ENCODE peak calls at places on chromosomes 2 and 18, in five cellular contexts. C, O, Z, F and B are unnamed samples.

GRCh38 chr2:58976374-58977055 is 735.4 kb upstream of the FANCL start:
- DNase-seq in C (no peak), O (no peak), Z (no peak), F (no peak), B (no peak)

GRCh38 chr18:26405190-26405781 is 143.1 kb downstream of the KCTD1 start:
- DNase-seq in C (peak; percentile 12), O (no peak), Z (peak; percentile 53), F (peak; percentile 4), B (peak; percentile 26)

GRCh38 chr18:74528913-74529312 is 5.4 kb upstream of the CNDP1 start:
- DNase-seq in C (no peak), O (no peak), Z (no peak), F (no peak), B (no peak)

GRCh38 chr18:48600046-48600745 is 61.4 kb downstream of the CTIF start:
- DNase-seq in C (no peak), O (no peak), Z (no peak), F (no peak), B (no peak)

GRCh38 chr2:10331702-10332401 is 29.1 kb downstream of the HPCAL1 start:
- DNase-seq in C (no peak), O (no peak), Z (no peak), F (peak; percentile 80), B (no peak)

GRCh38 chr2:165952600-165953210 is 871 bp downstream of the TTC21B start:
- DNase-seq in C (no peak), O (no peak), Z (peak; percentile 25), F (peak; percentile 18), B (peak; percentile 30)

GRCh38 chr18:59357928-59358327 is 1.1 kb downstream of the LMAN1 start:
- DNase-seq in C (peak; percentile 77), O (no peak), Z (peak; percentile 62), F (peak; percentile 8), B (peak; percentile 74)

GRCh38 chr2:40034198-40034597 is 255.1 kb upstream of the THUMPD2 start:
- DNase-seq in C (peak; percentile 89), O (no peak), Z (peak; percentile 45), F (no peak), B (peak; percentile 95)

GRCh38 chr18:61502472-61502871 is 169.2 kb downstream of the CDH20 start:
- DNase-seq in C (peak; percentile 57), O (peak; percentile 31), Z (peak; percentile 86), F (peak; percentile 36), B (peak; percentile 62)

GRCh38 chr2:6772366-6772710 is 93.4 kb downstream of the CMPK2 start:
- DNase-seq in C (peak; percentile 16), O (no peak), Z (no peak), F (no peak), B (no peak)

GRCh38 chr2:218744615-218745014 is 34.0 kb downstream of the TTLL4 start:
- DNase-seq in C (no peak), O (no peak), Z (no peak), F (no peak), B (no peak)

GRCh38 chr18:67508146-67508545 is 8.4 kb downstream of the DSEL start:
- DNase-seq in C (peak; percentile 42), O (no peak), Z (peak; percentile 63), F (no peak), B (no peak)

GRCh38 chr18:8706545-8706980 is 1.2 kb downstream of the MTCL1 start:
- DNase-seq in C (no peak), O (no peak), Z (no peak), F (peak; percentile 63), B (no peak)

GRCh38 chr2:100344433-100344832 is 22.1 kb upstream of the LONRF2 start:
- DNase-seq in C (no peak), O (no peak), Z (no peak), F (no peak), B (no peak)

GRCh38 chr2:64661770-64662169 is 8.1 kb upstream of the SERTAD2 start:
- DNase-seq in C (no peak), O (no peak), Z (no peak), F (peak; percentile 42), B (no peak)

GRCh38 chr18:55763298-55763697 is 175.3 kb upstream of the TCF4 start:
- DNase-seq in C (peak; percentile 27), O (no peak), Z (peak; percentile 52), F (no peak), B (peak; percentile 46)

DNA sequence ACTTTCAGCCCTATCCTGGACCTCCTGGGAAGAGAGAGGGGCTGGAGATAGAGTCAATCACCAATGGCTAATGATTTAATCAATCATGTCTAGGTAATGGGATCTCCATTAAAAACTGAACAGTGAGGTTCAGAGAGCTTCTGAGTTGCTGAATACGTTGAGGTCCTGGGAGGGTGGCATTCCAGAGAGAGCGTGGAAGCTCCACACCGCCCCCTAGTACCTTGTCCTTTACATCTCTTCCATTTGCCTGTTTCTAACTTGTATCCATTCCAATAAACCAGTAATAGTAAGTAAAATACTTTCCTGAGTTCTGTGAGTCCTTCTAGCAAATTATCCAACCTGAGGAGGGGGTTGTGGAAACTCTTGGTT is 101.7 kb downstream of the B3GNT2 start:
- DNase-seq in C (no peak), O (no peak), Z (peak; percentile 51), F (no peak), B (no peak)
- TF ChIP-seq CTCF in C (peak; percentile 50), O (no peak), Z (peak; percentile 54), F (no peak), B (peak; percentile 51)

GRCh38 chr2:233643128-233643527 is 6.9 kb downstream of the UGT1A10 start:
- DNase-seq in C (no peak), O (peak; percentile 41), Z (peak; percentile 45), F (no peak), B (no peak)
- TF ChIP-seq CTCF in C (peak; percentile 55), O (peak; percentile 51), Z (peak; percentile 56), F (no peak), B (no peak)

GRCh38 chr18:54004828-54005227 is 219.6 kb downstream of the MBD2 start:
- DNase-seq in C (no peak), O (no peak), Z (peak; percentile 73), F (no peak), B (no peak)
- TF ChIP-seq CTCF in C (no peak), O (no peak), Z (peak; percentile 15), F (no peak), B (no peak)

GRCh38 chr2:1051585-1051984 is 100.9 kb downstream of the SNTG2 start:
- DNase-seq in C (no peak), O (no peak), Z (no peak), F (no peak), B (no peak)

GRCh38 chr2:1053781-1054180 is 103.1 kb downstream of the SNTG2 start:
- DNase-seq in C (no peak), O (no peak), Z (no peak), F (no peak), B (no peak)

GRCh38 chr2:1052671-1053270 is 102.1 kb downstream of the SNTG2 start:
- DNase-seq in C (peak; percentile 65), O (no peak), Z (peak; percentile 86), F (no peak), B (no peak)

GRCh38 chr2:1049691-1050090 is 99.0 kb downstream of the SNTG2 start:
- DNase-seq in C (peak; percentile 87), O (no peak), Z (peak; percentile 87), F (no peak), B (peak; percentile 72)

GRCh38 chr2:1051075-1051474 is 100.4 kb downstream of the SNTG2 start:
- DNase-seq in C (peak; percentile 56), O (no peak), Z (peak; percentile 31), F (no peak), B (no peak)
- TF ChIP-seq CTCF in C (peak; percentile 62), O (no peak), Z (peak; percentile 40), F (no peak), B (peak; percentile 56)

DNA sequence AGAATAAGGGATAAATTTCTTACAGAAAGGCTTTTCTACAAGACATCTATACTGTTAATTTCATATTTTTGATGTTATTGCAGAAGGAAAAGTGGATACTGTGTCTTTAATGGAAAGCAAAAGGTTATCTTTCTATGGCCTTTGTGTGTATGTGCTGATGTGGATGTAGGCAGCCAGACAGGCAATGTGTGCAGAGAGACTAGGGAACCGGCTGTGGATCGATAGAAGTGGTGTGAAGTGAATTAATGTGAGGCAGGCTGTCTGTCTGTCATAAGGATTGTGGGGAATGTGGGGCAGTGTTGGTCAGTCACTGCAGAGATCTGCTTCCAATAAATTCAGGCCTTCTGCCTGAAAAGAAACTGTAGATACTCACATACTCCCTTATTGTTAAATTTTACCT is 156.7 kb downstream of the WDR7 start:
- DNase-seq in C (no peak), O (no peak), Z (no peak), F (no peak), B (no peak)
- TF ChIP-seq CTCF in C (no peak), O (no peak), Z (no peak), F (no peak), B (no peak)

DNA sequence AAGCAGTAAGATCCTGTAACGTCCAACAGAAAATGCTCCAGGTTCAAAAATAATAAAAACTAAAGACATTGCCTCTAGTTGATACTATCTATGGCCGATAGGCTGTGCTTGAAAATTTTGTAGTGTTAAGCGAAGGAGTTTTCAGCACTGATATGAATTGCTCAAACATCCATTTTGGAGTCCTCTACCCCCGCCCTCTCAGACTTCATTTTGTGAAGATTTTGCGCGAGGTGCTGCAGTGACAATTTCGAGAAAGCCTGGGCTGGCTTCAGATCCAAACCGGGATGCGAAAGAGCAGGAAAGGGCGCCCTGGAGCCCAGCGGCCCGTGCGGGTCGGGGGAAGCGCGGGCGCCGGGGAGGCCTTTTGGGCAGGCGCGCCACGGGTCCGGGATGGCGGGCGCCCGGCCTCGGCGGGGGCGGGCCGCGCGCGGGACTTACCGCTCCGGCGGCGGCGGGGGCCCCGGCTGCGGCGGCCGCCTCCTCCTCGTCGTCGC is 1.8 kb downstream of the SP3 start:
- DNase-seq in C (peak; percentile 71), O (peak; percentile 61), Z (peak; percentile 86), F (peak; percentile 77), B (peak; percentile 85)
- TF ChIP-seq CTCF in C (peak; percentile 36), O (peak; percentile 24), Z (peak; percentile 46), F (peak; percentile 69), B (peak; percentile 72)

GRCh38 chr2:71577209-71577608 is 123.8 kb downstream of the DYSF start:
- DNase-seq in C (no peak), O (no peak), Z (no peak), F (no peak), B (no peak)

GRCh38 chr2:71575966-71576365 is 122.6 kb downstream of the DYSF start:
- DNase-seq in C (no peak), O (no peak), Z (no peak), F (no peak), B (no peak)

GRCh38 chr2:71581015-71581414 is 127.7 kb downstream of the DYSF start:
- DNase-seq in C (no peak), O (no peak), Z (no peak), F (no peak), B (no peak)

GRCh38 chr2:71576541-71576940 is 123.2 kb downstream of the DYSF start:
- DNase-seq in C (no peak), O (no peak), Z (no peak), F (no peak), B (no peak)

GRCh38 chr2:71578665-71579371 is 125.5 kb downstream of the DYSF start:
- DNase-seq in C (peak; percentile 31), O (no peak), Z (peak; percentile 15), F (no peak), B (no peak)
- TF ChIP-seq CTCF in C (no peak), O (no peak), Z (no peak), F (no peak), B (no peak)